ENCODE peak calls at places on chromosomes 4 and X, in seven cellular contexts. Y is Panc1, Q is left colon, F is sciatic nerve, B is activated B cell treated with CpG ODN at 0.5 μM for 24 hours, R is mucosa of descending colon, P is right cardiac atrium. H is an unnamed sample.

GRCh38 chr4:165992263-165992662 is 119.2 kb downstream of the TLL1 start:
- ATAC-seq in P (no peak), Q (no peak), Y (no peak), B (no peak), R (no peak), F (no peak), H (no peak)

GRCh38 chr4:121253961-121254360 is 89.8 kb upstream of the TNIP3 start:
- ATAC-seq in Q (no peak), P (no peak), F (no peak), B (no peak), Y (no peak), R (peak), H (peak)

GRCh38 chr4:152579916-152580315 is 44.0 kb upstream of the FBXW7 start:
- ATAC-seq in Y (no peak), B (no peak), F (no peak), P (no peak), Q (no peak), R (no peak), H (no peak)

GRCh38 chr4:48108309-48109073 is 25.6 kb downstream of the TXK start:
- ATAC-seq in F (no peak), R (no peak), Q (no peak), B (no peak), P (no peak), Y (no peak), H (no peak)

GRCh38 chr4:1330761-1331590 is 16.0 kb upstream of the UVSSA start:
- ATAC-seq in R (peak), B (no peak), F (no peak), P (no peak), Y (no peak), Q (peak), H (peak)

GRCh38 chrX:45274576-45274975 is 73.9 kb upstream of the DIPK2B start:
- ATAC-seq in F (no peak), R (no peak), Q (no peak), B (no peak), Y (no peak), P (no peak), H (no peak)

GRCh38 chrX:18994713-18995112 is 10.8 kb upstream of the PHKA2 start:
- ATAC-seq in B (no peak), R (no peak), F (no peak), Q (no peak), Y (no peak), P (no peak), H (no peak)

GRCh38 chr4:76831475-76832390 is 66.2 kb downstream of the SOWAHB start:
- ATAC-seq in Q (peak), R (peak), P (peak), B (no peak), Y (peak), F (peak), H (no peak)

GRCh38 chr4:89101256-89102161 is 9.8 kb upstream of the TIGD2 start:
- ATAC-seq in P (no peak), R (no peak), Y (no peak), Q (no peak), F (peak), B (peak), H (peak)

GRCh38 chrX:14496674-14497073 is 32.7 kb upstream of the GLRA2 start:
- ATAC-seq in B (no peak), R (no peak), P (no peak), F (peak), Q (no peak), Y (no peak), H (no peak)

GRCh38 chr4:186946140-186946539 is 222.5 kb upstream of the FAT1 start:
- ATAC-seq in P (no peak), R (peak), F (no peak), B (no peak), Q (peak), Y (no peak), H (no peak)

GRCh38 chr4:74287164-74287563 is 21.1 kb upstream of the EPGN start:
- ATAC-seq in F (no peak), R (no peak), B (no peak), P (no peak), Q (no peak), Y (no peak), H (no peak)

GRCh38 chr4:10005632-10006031 is 15.7 kb downstream of the SLC2A9 start:
- ATAC-seq in Y (no peak), R (no peak), Q (no peak), B (no peak), P (no peak), F (peak), H (no peak)

GRCh38 chr4:26467724-26468123 is 22.6 kb downstream of the CCKAR start:
- ATAC-seq in R (no peak), B (no peak), F (no peak), Q (no peak), P (no peak), Y (no peak), H (no peak)

GRCh38 chr4:73452953-73453700 is 17.1 kb downstream of the AFP start:
- ATAC-seq in F (no peak), R (peak), Y (no peak), B (no peak), Q (peak), P (no peak), H (no peak)

GRCh38 chrX:397575-397974 is 10.9 kb upstream of the PPP2R3B start:
- ATAC-seq in P (peak), B (no peak), F (peak), R (no peak), Q (no peak), Y (no peak), H (no peak)

GRCh38 chr4:37601527-37601926 is 84.6 kb downstream of the RELL1 start:
- ATAC-seq in R (peak), Q (peak), B (no peak), Y (no peak), F (no peak), P (peak), H (peak)

GRCh38 chrX:37871626-37872302 is 24.4 kb upstream of the DYNLT3 start:
- ATAC-seq in P (peak), Y (peak), B (no peak), Q (no peak), F (no peak), R (peak), H (peak)

GRCh38 chr4:184991860-184992259 is 26.4 kb upstream of the HELT start:
- ATAC-seq in B (no peak), F (no peak), Q (no peak), R (no peak), Y (no peak), P (no peak), H (no peak)

GRCh38 chr4:128553665-128554515 is 255.6 kb upstream of the JADE1 start:
- ATAC-seq in P (peak), Q (peak), B (no peak), Y (no peak), R (peak), F (peak), H (no peak)

GRCh38 chr4:101981756-101982155 is 191.2 kb downstream of the BANK1 start:
- ATAC-seq in B (peak), Y (no peak), P (no peak), Q (no peak), R (no peak), F (no peak), H (no peak)

GRCh38 chr4:138976526-138976925 is 39.1 kb upstream of the NOCT start:
- ATAC-seq in R (no peak), P (no peak), Q (no peak), B (no peak), F (no peak), Y (no peak), H (no peak)

GRCh38 chrX:1150569-1151347 is 61.7 kb downstream of the CRLF2 start:
- ATAC-seq in P (no peak), B (no peak), Q (no peak), F (no peak), Y (no peak), R (no peak), H (no peak)

GRCh38 chr4:98514930-98515809 is 143.2 kb downstream of the TSPAN5 start:
- ATAC-seq in R (no peak), Q (no peak), F (no peak), B (no peak), P (no peak), Y (peak), H (no peak)

H was measured in activated T-helper 17 cell treated with anti-CD3 and anti-CD28 coated beads, Interleukin-2, amount 50 U/mL, for 72 hours.